ENCODE peak calls at places on chromosomes 1 and 21, in five cellular contexts. M is lower leg skin, A is heart left ventricle, T is IMR-90, D is adrenal gland. Y is an unnamed sample.

GRCh38 chr1:206117151-206117948 is at the start of gene AVPR1B:
- DNase-seq in A (peak; percentile 35), D (peak; percentile 46), T (peak; percentile 15), M (no peak), Y (peak; percentile 51)

GRCh38 chr1:31799895-31800676 is 15.7 kb downstream of the SPOCD1 start:
- DNase-seq in T (no peak), A (no peak), D (peak; percentile 36), M (no peak), Y (no peak)

GRCh38 chr1:214568328-214568727 is 16.9 kb upstream of the PTPN14 start:
- DNase-seq in D (no peak), T (peak; percentile 49), A (no peak), M (no peak), Y (no peak)

GRCh38 chr21:46005481-46005881 is 23.9 kb downstream of the COL6A1 start:
- DNase-seq in M (no peak), T (no peak), A (no peak), D (no peak), Y (peak; percentile 11)

GRCh38 chr1:1777510-1777909 is 760 bp downstream of the NADK start:
- DNase-seq in T (no peak), D (peak; percentile 83), M (peak; percentile 67), A (peak; percentile 38), Y (no peak)

GRCh38 chr1:51671527-51672325 is 54.8 kb downstream of the OSBPL9 start:
- DNase-seq in D (no peak), A (no peak), T (peak; percentile 96), M (no peak), Y (no peak)

GRCh38 chr1:62905309-62905708 is 121.4 kb downstream of the ATG4C start:
- DNase-seq in M (no peak), A (no peak), D (no peak), T (no peak), Y (no peak)

GRCh38 chr21:31201548-31201947 is 142.5 kb downstream of the TIAM1 start:
- DNase-seq in D (no peak), M (peak; percentile 66), A (peak; percentile 57), T (peak; percentile 50), Y (no peak)

GRCh38 chr1:161082996-161083742 is 6.2 kb downstream of the NECTIN4 start:
- DNase-seq in T (peak; percentile 92), D (peak; percentile 88), M (peak; percentile 86), A (no peak), Y (no peak)

GRCh38 chr1:26560403-26560780 is 30.8 kb downstream of the RPS6KA1 start:
- DNase-seq in A (no peak), D (no peak), M (no peak), T (no peak), Y (no peak)

GRCh38 chr1:197510691-197511378 is 242.8 kb downstream of the CRB1 start:
- DNase-seq in A (no peak), T (no peak), M (no peak), D (no peak), Y (no peak)

GRCh38 chr1:12204140-12204539 is 25.7 kb upstream of the VPS13D start:
- DNase-seq in D (no peak), T (no peak), A (no peak), M (no peak), Y (no peak)

GRCh38 chr1:151991663-151992344 is 1.9 kb downstream of the S100A10 start:
- DNase-seq in T (no peak), D (no peak), A (no peak), M (no peak), Y (no peak)

GRCh38 chr1:246528933-246529731 is 22.1 kb upstream of the SMYD3 start:
- DNase-seq in T (no peak), D (peak; percentile 33), A (no peak), M (no peak), Y (no peak)

GRCh38 chr1:80779278-80779677 is 1021.5 kb upstream of the ADGRL2 start:
- DNase-seq in D (no peak), M (no peak), A (no peak), T (no peak), Y (no peak)
- TF ChIP-seq CTCF in D (no peak), M (no peak), A (no peak), T (no peak), Y (no peak)

DNA sequence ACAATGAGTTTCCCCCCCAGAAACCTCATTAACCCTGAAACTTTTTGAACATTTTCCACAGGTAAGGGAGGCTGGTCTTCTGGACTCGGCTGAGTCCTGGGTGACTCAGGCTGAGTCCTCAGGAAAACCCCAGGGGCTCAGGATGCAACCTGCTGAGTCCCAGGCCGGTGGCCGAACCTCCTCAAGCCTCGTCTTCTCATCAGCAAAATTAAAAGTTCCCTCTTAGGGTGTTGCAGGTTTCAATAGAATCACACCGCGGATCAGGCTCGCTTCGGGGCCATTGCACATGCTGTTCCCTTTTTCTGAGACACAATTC is 35.0 kb upstream of the GRHL3 start:
- DNase-seq in M (no peak), A (no peak), T (no peak), D (no peak), Y (no peak)
- H3K4me3 ChIP-seq in M (no peak overlapping the region), A (no peak overlapping the region), T (no peak overlapping the region), D (no peak overlapping the region), Y (no peak overlapping the region)

DNA sequence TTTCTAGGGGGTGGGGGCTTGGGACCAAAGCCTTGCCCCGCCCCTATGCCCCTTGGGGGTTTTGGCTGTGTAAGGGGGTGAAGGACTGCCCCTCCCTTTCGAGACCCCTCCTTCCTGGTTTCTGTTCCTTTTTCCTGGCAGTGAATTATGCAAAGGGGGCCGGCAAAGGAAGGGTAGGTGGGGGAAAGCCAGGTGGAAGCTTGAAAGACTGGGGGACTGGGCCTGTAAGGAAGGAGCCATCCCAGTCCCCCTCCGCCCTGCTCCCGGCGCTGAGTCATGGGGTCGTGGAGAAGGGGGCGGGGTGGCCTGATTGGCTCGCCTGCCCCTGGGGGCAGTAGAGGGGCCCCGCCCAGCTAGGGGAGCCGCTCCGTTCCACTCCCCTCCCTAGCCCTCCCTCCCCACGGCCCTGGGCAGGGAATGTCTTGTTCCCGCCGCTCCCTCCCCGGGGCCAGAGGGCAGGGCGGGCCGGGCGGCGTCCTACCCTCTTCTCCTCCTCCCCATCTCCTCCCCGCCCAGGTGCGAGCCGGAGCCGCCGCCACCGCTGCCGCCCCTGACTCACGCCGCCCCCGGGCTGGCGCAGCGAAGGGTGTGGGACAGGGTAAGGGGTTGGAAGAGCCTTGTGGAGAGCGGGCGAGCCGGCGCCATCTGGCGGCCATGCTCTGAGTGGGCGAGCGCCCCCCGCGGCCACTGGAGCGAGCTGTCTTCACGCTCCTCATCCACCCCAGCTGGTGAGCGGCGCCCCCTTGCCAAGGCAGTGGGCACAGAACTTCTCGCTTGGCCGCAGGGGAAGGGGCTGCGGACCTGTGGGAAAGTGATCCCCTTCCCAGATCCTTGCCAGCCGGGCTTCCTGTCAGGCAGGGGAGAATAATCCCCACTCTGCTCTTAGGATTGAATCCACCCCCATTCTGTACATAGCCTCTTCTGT is 14.7 kb downstream of the ZBTB7B start:
- DNase-seq in D (peak; percentile 95), A (peak; percentile 86), M (peak; percentile 89), T (peak; percentile 83), Y (peak; percentile 87)
- TF ChIP-seq POLR2A in D (peak; percentile 55), A (no peak), M (no peak), T (no peak), Y (peak; percentile 28)

GRCh38 chr1:17919525-17920439 is 164.6 kb downstream of the ACTL8 start:
- DNase-seq in M (no peak), D (peak; percentile 71), T (peak; percentile 55), A (no peak), Y (no peak)
- TF ChIP-seq CTCF in M (no peak), D (peak; percentile 2), T (peak; percentile 5), A (no peak), Y (peak; percentile 22)

DNA sequence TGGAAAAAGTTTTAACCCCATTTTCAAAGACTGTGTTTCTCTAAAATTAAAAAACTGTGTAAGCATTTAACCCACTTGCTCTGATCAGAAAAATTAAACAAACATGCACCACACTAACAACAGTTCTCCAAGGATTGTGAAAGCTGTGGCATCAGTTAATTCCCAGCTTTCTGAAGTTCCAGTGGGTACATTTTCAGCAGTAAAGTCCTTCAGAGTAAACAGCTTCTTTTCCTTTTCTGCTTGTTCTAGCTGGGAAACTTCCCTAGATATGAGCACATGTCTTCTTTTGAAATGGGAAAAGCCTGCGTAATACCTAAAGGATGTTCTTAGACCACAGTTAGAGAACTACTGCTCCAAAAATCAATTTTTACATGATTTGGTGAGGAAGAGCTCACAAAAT is 11.1 kb downstream of the PRRX1 start:
- DNase-seq in A (no peak), M (no peak), D (no peak), T (no peak), Y (no peak)
- H3K4me3 ChIP-seq in A (no peak overlapping the region), M (no peak overlapping the region), D (no peak overlapping the region), T (no peak overlapping the region), Y (no peak overlapping the region)

GRCh38 chr1:203769505-203770343 is 4.7 kb downstream of the LAX1 start:
- DNase-seq in M (peak; percentile 80), T (peak; percentile 94), D (peak; percentile 95), A (peak; percentile 64), Y (peak; percentile 79)

GRCh38 chr1:203768158-203768725 is 3.3 kb downstream of the LAX1 start:
- DNase-seq in D (no peak), T (no peak), A (no peak), M (no peak), Y (no peak)

GRCh38 chr1:203764105-203765028 is 616 bp upstream of the LAX1 start:
- DNase-seq in A (no peak), D (no peak), T (no peak), M (no peak), Y (no peak)

GRCh38 chr1:203763505-203763904 is 1.5 kb upstream of the LAX1 start:
- DNase-seq in T (no peak), A (no peak), D (no peak), M (no peak), Y (no peak)

DNA sequence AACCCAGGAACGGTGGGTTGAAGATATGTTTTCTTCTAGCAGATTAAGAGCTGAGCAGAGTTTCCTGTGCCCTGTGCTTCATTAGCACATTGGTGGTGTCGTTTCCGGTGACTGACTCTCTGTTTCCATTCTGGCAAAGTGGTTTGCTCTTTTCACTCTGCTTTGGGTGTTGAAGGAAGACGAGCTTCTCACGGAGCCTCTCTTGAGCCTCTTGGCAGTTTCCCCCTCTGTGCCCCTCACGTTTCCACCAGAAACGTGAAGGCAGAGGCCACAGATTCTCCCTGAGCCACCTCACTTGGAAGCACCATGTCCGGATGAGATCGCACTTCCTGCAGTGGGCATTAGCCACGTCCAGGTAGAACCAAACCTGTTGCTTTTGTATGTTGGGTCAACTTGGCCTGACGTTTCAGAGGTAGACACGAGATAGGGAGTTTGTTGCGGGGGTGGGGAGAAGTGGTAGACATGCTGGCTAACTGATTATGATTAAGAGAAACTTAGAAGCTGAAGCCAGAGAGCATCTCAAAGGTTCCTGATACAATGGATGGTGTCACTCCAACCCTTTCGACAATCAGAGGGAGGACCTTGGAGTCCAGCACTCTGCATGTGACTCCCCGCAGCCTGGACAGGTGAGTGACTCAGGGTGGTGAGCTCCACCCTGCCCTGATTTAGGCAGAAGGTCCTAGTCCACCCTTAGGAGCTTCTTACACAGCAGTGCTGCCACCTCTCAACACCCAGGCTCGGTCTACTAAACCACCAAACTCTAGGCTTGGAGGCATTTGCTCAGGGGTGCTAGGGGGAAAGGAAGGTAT is at the start of gene LAX1:
- DNase-seq in D (no peak), M (peak; percentile 40), A (no peak), T (no peak), Y (no peak)
- TF ChIP-seq POLR2A in D (no peak), M (no peak), A (no peak), T (no peak), Y (peak; percentile 13)

Y was measured in right lobe of liver.